ENCODE peak calls at places on chromosomes 5 and 9, in ten cellular contexts. L, I, H, Q, E, V, C, U, K and N are unnamed samples. For H3K4me1, the result is how much of the 10 kb centered on the place peaks cover.

GRCh38 chr5:128774605-128775004 is 190.7 kb upstream of the SLC27A6 start:
- DNase-seq in I (peak), K (no peak), C (no peak), H (no peak), E (no peak), U (no peak), V (no peak), Q (no peak), L (no peak), N (no peak)

GRCh38 chr9:74095925-74096324 is 401.2 kb upstream of the RORB start:
- DNase-seq in Q (no peak), I (no peak), V (no peak), L (no peak), U (no peak), C (no peak), E (no peak), K (no peak), H (no peak), N (no peak)

GRCh38 chr5:154273963-154274827 is 83.7 kb downstream of the GALNT10 start:
- DNase-seq in V (no peak), L (no peak), C (no peak), I (no peak), E (no peak), H (no peak), K (no peak), Q (no peak), U (no peak), N (no peak)

GRCh38 chr9:20112367-20112766 is 323.5 kb upstream of the SLC24A2 start:
- DNase-seq in C (no peak), U (no peak), L (no peak), H (no peak), V (no peak), E (no peak), Q (no peak), K (no peak), I (no peak), N (no peak)

GRCh38 chr5:57456056-57456455 is 26.6 kb downstream of the ACTBL2 start:
- DNase-seq in V (no peak), C (no peak), K (no peak), H (no peak), I (no peak), E (no peak), U (no peak), Q (no peak), L (no peak), N (no peak)

GRCh38 chr5:80034962-80035821 is at the start of gene THBS4:
- DNase-seq in E (no peak), V (no peak), Q (no peak), U (no peak), H (no peak), I (no peak), K (no peak), C (no peak), L (peak), N (no peak)

GRCh38 chr5:4942831-4943178 is 197.3 kb upstream of the ADAMTS16 start:
- DNase-seq in H (no peak), E (no peak), I (no peak), U (no peak), C (no peak), L (peak), K (no peak), Q (no peak), V (no peak), N (no peak)

GRCh38 chr9:19160085-19160484 is 32.8 kb upstream of the PLIN2 start:
- DNase-seq in H (no peak), U (no peak), Q (no peak), K (no peak), V (no peak), L (no peak), E (no peak), I (no peak), C (no peak), N (no peak)

GRCh38 chr5:38340961-38341500 is 82.7 kb downstream of the EGFLAM start:
- DNase-seq in L (no peak), E (no peak), Q (no peak), K (no peak), U (no peak), C (no peak), H (no peak), V (no peak), I (no peak), N (no peak)

GRCh38 chr9:16236326-16236725 is 634.1 kb downstream of the BNC2 start:
- DNase-seq in Q (no peak), C (no peak), K (no peak), V (no peak), E (no peak), U (no peak), I (no peak), H (peak), L (no peak), N (no peak)

GRCh38 chr9:98410185-98410697 is 154.8 kb upstream of the TBC1D2 start:
- DNase-seq in U (no peak), K (no peak), C (no peak), L (no peak), V (no peak), I (peak), Q (no peak), E (no peak), H (no peak), N (no peak)

DNA sequence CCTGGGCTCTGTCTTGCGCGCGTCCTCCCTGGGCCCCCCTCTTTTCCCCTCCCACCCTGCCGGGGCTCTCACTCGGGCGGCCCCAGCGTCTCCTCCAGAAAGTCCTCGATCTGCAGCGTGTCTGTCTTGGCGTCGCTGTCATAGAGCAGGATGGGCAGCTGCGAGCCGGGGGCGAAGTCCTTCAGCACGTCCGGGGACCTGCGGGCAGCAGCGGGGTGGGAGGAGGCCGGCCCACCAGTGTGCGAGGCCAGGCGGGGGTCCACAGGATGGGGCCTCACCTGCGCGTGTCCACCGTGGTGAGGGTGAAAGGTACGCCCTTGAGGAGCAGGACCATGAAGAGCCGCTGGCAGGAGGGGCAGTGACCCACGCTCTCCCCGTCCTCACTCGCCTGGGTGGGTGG is 998 bp downstream of the CLIC3 start:
- DNase-seq in I (no peak), L (no peak), U (no peak), H (no peak), V (no peak), C (no peak), K (no peak), Q (no peak), E (no peak), N (no peak)
- H3K4me1 ChIP-seq in I (half or more), L (under half), U (under half), H (under half), V (half or more), C (half or more), K (under half), Q (under half), E (half or more), N (half or more)

GRCh38 chr9:38035873-38036272 is 33.2 kb downstream of the SHB start:
- DNase-seq in V (no peak), U (no peak), C (no peak), E (no peak), I (peak), K (peak), Q (no peak), L (peak), H (no peak), N (no peak)
- H3K4me1 ChIP-seq in V (under half), U (under half), C (under half), E (half or more), I (half or more), K (half or more), Q (under half), L (under half), H (under half), N (under half)

DNA sequence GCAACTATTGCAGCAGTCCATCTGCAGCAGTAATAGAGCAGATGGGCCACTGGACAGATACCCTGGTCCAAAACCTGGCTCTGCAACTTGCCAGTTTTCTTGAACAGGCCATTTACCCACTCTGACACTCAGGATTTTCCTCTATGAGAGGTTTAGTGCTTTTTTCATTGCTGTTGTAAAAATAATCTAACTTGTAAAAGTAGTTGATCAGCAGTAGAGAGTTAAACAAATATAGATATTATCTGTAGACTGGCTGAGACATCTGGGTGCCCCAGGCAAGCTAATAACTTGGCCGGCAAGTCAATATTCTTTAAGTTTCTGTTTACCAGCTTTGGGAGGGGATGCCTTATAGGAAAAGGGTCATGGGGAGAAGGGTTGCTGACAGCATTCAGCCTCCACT is 4.1 kb downstream of the DAPK1 start:
- DNase-seq in I (no peak), L (no peak), C (no peak), U (no peak), H (no peak), K (no peak), V (no peak), E (no peak), Q (no peak), N (no peak)
- H3K4me1 ChIP-seq in I (under half), L (under half), C (under half), U (under half), H (under half), K (under half), V (under half), E (under half), Q (under half), N (under half)

GRCh38 chr9:93953492-93954435 is 1.4 kb downstream of the BARX1 start:
- DNase-seq in I (no peak), K (no peak), C (no peak), E (no peak), H (no peak), L (no peak), V (no peak), U (no peak), Q (no peak), N (no peak)

GRCh38 chr9:93952784-93953491 is 2.2 kb downstream of the BARX1 start:
- DNase-seq in E (no peak), K (no peak), Q (no peak), I (no peak), L (peak), V (no peak), H (no peak), C (no peak), U (no peak), N (no peak)

GRCh38 chr9:93954436-93955355 is at the start of gene BARX1:
- DNase-seq in Q (no peak), V (no peak), L (peak), U (no peak), H (no peak), E (no peak), K (no peak), C (no peak), I (no peak), N (no peak)

GRCh38 chr9:93956183-93956784 is 1.1 kb upstream of the BARX1 start:
- DNase-seq in U (no peak), V (no peak), L (no peak), H (no peak), E (no peak), C (no peak), Q (no peak), I (no peak), K (no peak), N (no peak)

GRCh38 chr9:93955356-93956182 is 414 bp upstream of the BARX1 start:
- DNase-seq in H (no peak), E (no peak), I (no peak), L (no peak), U (no peak), K (no peak), C (no peak), Q (no peak), V (no peak), N (peak)
- H3K4me1 ChIP-seq in H (under half), E (half or more), I (half or more), L (under half), U (under half), K (under half), C (under half), Q (under half), V (half or more), N (half or more)